ENCODE peak calls at places on chromosomes 1 and 21, in four cellular contexts. C is AG09309, Q is fibroblast of mammary gland, S is heart right ventricle. E is an unnamed sample.

GRCh38 chr1:218364028-218364710 is 19.0 kb downstream of the TGFB2 start:
- DNase-seq in Q (no peak), S (no peak), C (no peak), E (no peak)

GRCh38 chr1:55684131-55684650 is 469.0 kb upstream of the USP24 start:
- DNase-seq in Q (no peak), C (no peak), S (no peak), E (no peak)

GRCh38 chr21:15669247-15669646 is 60.5 kb upstream of the USP25 start:
- DNase-seq in C (no peak), Q (peak; percentile 38), S (no peak), E (no peak)

GRCh38 chr1:53580739-53581475 is 121.7 kb downstream of the DMRTB1 start:
- DNase-seq in C (no peak), S (no peak), Q (no peak), E (no peak)

GRCh38 chr1:233022246-233022645 is 71.8 kb downstream of the NTPCR start:
- DNase-seq in S (no peak), Q (no peak), C (no peak), E (no peak)

GRCh38 chr1:221887091-221887746 is 145.3 kb upstream of the DUSP10 start:
- DNase-seq in S (peak; percentile 50), C (peak; percentile 68), Q (peak; percentile 96), E (no peak)

GRCh38 chr1:2192031-2192995 is 2.3 kb downstream of the FAAP20 start:
- DNase-seq in S (no peak), Q (peak; percentile 77), C (no peak), E (no peak)

GRCh38 chr21:25024639-25025038 is 582.6 kb downstream of the MRPL39 start:
- DNase-seq in Q (no peak), S (no peak), C (no peak), E (no peak)

GRCh38 chr1:226738421-226738994 is 574 bp downstream of the ITPKB start:
- DNase-seq in Q (peak; percentile 23), S (peak; percentile 43), C (no peak), E (peak; percentile 64)

GRCh38 chr1:12088607-12089006 is 25.5 kb downstream of the TNFRSF8 start:
- DNase-seq in S (no peak), Q (no peak), C (no peak), E (no peak)

GRCh38 chr1:55466921-55467320 is 251.8 kb upstream of the USP24 start:
- DNase-seq in Q (peak; percentile 52), S (no peak), C (no peak), E (no peak)

GRCh38 chr1:190658907-190659306 is 181.2 kb upstream of the BRINP3 start:
- DNase-seq in C (no peak), Q (no peak), S (no peak), E (no peak)

GRCh38 chr1:11481019-11481418 is 2.1 kb downstream of the DISP3 start:
- DNase-seq in S (no peak), Q (no peak), C (no peak), E (no peak)

GRCh38 chr1:105793541-105794146 is 1262.8 kb upstream of the PRMT6 start:
- DNase-seq in S (no peak), C (no peak), Q (peak; percentile 24), E (peak; percentile 50)

GRCh38 chr1:180123463-180123936 is 31.2 kb upstream of the QSOX1 start:
- DNase-seq in S (no peak), Q (peak; percentile 79), C (peak; percentile 32), E (no peak)

GRCh38 chr1:162397943-162398560 is 13.9 kb downstream of the SH2D1B start:
- DNase-seq in Q (no peak), S (no peak), C (no peak), E (no peak)

GRCh38 chr1:101257500-101258325 is 20.9 kb downstream of the S1PR1 start:
- DNase-seq in S (no peak), C (no peak), Q (no peak), E (no peak)

DNA sequence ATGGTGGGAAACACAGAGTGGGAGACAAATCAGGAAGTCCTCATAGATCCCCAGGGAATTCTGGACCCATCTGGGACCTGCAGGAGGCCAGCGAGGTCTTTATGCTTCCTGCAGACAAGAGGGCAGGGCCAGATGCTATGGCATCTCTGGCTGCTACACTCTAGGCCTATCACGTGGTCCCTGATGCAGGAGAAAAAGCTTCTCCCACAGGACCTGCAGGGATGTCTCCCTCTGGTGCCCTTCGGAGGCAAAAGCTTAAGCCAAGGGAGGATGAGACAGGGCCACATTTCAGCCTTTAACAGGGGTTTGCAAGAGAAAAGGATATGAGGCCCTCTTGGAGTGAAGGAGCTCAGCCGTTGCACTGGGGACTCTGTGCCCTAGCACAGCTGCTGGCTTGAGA is 243.0 kb downstream of the C1orf94 start:
- DNase-seq in Q (no peak), C (peak; percentile 18), S (no peak), E (no peak)
- TF ChIP-seq CTCF in Q (no peak), C (peak; percentile 69), S (no peak), E (no peak)

GRCh38 chr1:6393400-6394187 is at the start of gene ACOT7:
- DNase-seq in S (peak; percentile 90), C (peak; percentile 29), Q (peak; percentile 75), E (peak; percentile 99)
- TF ChIP-seq CTCF in S (peak; percentile 24), C (peak; percentile 27), Q (peak; percentile 17), E (no peak)

GRCh38 chr1:239803666-239804228 is 287.9 kb upstream of the FMN2 start:
- DNase-seq in Q (no peak), C (peak; percentile 13), S (no peak), E (no peak)
- TF ChIP-seq CTCF in Q (no peak), C (no peak), S (no peak), E (no peak)

DNA sequence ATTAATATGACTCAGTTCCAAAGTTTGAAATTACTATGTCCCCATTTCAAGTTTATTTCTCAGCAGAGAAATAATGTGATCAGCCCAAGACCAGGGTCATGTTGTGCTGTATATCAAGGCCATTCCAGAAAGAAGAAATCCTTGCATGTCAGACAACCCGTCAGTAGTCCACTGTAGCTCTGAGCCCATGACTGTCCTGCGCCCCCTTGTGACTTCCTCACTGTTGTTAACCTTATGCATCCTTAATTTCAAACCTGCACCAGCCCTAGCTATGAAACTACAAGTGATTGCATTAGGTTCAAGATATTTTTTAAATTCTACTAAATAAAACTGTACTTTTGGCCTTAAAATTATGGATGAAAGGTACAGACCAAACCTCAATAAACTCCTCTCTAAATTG is 133.0 kb downstream of the LRRC7 start:
- DNase-seq in Q (peak; percentile 6), C (no peak), S (no peak), E (no peak)
- TF ChIP-seq CTCF in Q (peak; percentile 26), C (peak; percentile 8), S (no peak), E (no peak)

GRCh38 chr1:171985639-171986038 is 144.3 kb downstream of the DNM3 start:
- DNase-seq in C (no peak), Q (no peak), S (no peak), E (no peak)
- TF ChIP-seq CTCF in C (peak; percentile 33), Q (peak; percentile 22), S (peak; percentile 14), E (no peak)

DNA sequence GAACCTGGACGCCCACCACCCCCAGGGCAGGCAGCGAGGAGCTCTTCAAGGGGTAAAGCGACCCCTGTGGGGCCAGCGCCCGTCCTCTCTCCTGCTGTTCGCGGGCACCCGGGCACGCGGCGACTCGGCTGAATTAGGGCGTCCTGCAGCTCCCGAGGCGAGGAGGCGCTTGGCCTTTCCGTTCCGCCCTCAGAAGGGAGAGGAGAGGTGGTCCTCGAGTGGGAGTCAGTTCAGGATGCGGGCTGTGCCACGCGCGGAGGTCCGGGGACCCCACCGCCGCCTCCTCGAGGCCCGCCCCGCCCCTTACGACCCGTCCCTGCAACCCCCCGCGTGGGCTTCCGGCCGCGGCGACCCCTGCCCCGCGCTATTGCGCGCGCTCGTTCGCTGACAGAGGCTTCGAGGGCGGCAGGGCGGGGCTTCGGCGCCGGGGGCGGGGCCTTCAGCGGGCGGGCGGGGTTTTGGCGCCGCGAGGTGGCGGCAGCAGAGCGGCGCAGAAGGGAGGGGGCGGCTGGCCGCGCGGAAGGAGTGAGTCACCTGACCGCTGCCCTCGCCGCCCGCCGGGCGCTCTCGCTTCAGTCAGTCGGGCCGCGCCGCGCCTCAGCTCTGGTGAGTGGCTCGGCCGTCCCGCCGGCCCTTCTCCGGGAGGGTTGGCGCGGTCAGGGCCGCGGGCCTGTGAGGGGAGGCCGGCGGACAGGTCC is at the start of gene BACH1:
- DNase-seq in S (peak; percentile 92), Q (peak; percentile 86), C (peak; percentile 67), E (peak; percentile 96)
- TF ChIP-seq CTCF in S (peak; percentile 60), Q (no peak), C (peak; percentile 10), E (peak; percentile 37)

GRCh38 chr1:156336242-156336641 is 1.9 kb downstream of the CCT3 start:
- DNase-seq in S (no peak), C (no peak), Q (no peak), E (peak; percentile 25)
- TF ChIP-seq CTCF in S (peak; percentile 6), C (no peak), Q (peak; percentile 19), E (no peak)

DNA sequence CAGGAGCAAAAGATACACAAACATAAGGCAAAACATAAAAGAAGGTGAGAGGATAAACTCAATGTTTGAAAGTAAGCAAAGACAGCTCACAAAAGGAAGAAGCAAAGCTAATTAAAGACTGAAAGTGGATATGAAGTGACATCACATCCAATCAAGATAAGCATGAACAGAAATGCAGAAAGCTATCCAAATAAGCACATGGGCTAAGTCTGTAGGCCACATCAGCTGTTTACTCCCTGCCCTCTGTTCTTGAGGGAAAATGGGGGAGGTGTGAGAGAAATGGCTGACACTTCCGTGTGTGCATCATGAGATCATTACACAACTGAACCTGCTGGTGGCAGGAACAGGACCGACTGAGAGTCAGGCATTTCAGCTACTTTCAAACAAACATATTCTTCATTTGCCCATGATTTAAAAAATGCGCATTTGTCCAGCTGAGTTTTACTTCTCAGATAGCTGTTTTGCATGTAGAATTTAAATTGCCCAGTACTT is 27.3 kb upstream of the MAN1A2 start:
- DNase-seq in Q (peak; percentile 71), C (peak; percentile 21), S (no peak), E (no peak)
- TF ChIP-seq CTCF in Q (no peak), C (no peak), S (peak; percentile 9), E (no peak)

GRCh38 chr1:152886090-152886489 is 8.0 kb downstream of the SMCP start:
- DNase-seq in C (no peak), S (no peak), Q (no peak), E (no peak)

GRCh38 chr1:152884506-152884905 is 6.4 kb downstream of the SMCP start:
- DNase-seq in S (no peak), C (no peak), Q (no peak), E (no peak)

GRCh38 chr1:152884966-152885624 is 7.0 kb downstream of the SMCP start:
- DNase-seq in C (no peak), Q (peak; percentile 53), S (no peak), E (no peak)

GRCh38 chr1:152888126-152888525 is 10.0 kb downstream of the SMCP start:
- DNase-seq in C (no peak), S (no peak), Q (no peak), E (no peak)

GRCh38 chr1:152886758-152887409 is 8.8 kb downstream of the SMCP start:
- DNase-seq in S (no peak), Q (no peak), C (no peak), E (no peak)
- TF ChIP-seq CTCF in S (no peak), Q (no peak), C (no peak), E (no peak)

E was measured in GM20000.